ENCODE peak calls at places on chromosomes 6 and 20, in five cellular contexts. One of them, this sample, is unnamed.
A peak's percentile ranks its signal among the peaks of the same experiment; 100 is the strongest.

GRCh38 chr6:37569999-37570776 is 70.5 kb upstream of the CCDC167 start:
- DNase-seq in nephron progenitor cell: no peak
- DNase-seq in left ventricle myocardium inferior: no peak
- DNase-seq in ascending aorta: no peak
- DNase-seq in suprapubic skin: no peak
- DNase-seq in this sample: no peak

GRCh38 chr20:25100914-25101313 is 19.0 kb upstream of the VSX1 start:
- DNase-seq in nephron progenitor cell: no peak
- DNase-seq in left ventricle myocardium inferior: no peak
- DNase-seq in ascending aorta: no peak
- DNase-seq in suprapubic skin: no peak
- DNase-seq in this sample: no peak

GRCh38 chr6:19492631-19493030 is 344.5 kb upstream of the ID4 start:
- DNase-seq in nephron progenitor cell: no peak
- DNase-seq in left ventricle myocardium inferior: no peak
- DNase-seq in ascending aorta: no peak
- DNase-seq in suprapubic skin: no peak
- DNase-seq in this sample: no peak

GRCh38 chr6:166619912-166620311 is 7.1 kb downstream of the RPS6KA2 start:
- DNase-seq in nephron progenitor cell: no peak
- DNase-seq in left ventricle myocardium inferior: no peak
- DNase-seq in ascending aorta: peak; percentile 82
- DNase-seq in suprapubic skin: no peak
- DNase-seq in this sample: peak; percentile 83

GRCh38 chr6:26553264-26553738 is 15.1 kb downstream of the HMGN4 start:
- DNase-seq in nephron progenitor cell: peak; percentile 81
- DNase-seq in left ventricle myocardium inferior: peak; percentile 56
- DNase-seq in ascending aorta: peak; percentile 83
- DNase-seq in suprapubic skin: no peak
- DNase-seq in this sample: peak; percentile 89

GRCh38 chr6:31005249-31006020 is 4.8 kb upstream of the MUC22 start:
- DNase-seq in nephron progenitor cell: no peak
- DNase-seq in left ventricle myocardium inferior: peak; percentile 36
- DNase-seq in ascending aorta: no peak
- DNase-seq in suprapubic skin: peak; percentile 14
- DNase-seq in this sample: no peak

GRCh38 chr6:25404693-25405169 is 125.6 kb downstream of the CARMIL1 start:
- DNase-seq in nephron progenitor cell: no peak
- DNase-seq in left ventricle myocardium inferior: no peak
- DNase-seq in ascending aorta: no peak
- DNase-seq in suprapubic skin: no peak
- DNase-seq in this sample: no peak

GRCh38 chr6:157461000-157461915 is 80.3 kb downstream of the ZDHHC14 start:
- DNase-seq in nephron progenitor cell: no peak
- DNase-seq in left ventricle myocardium inferior: no peak
- DNase-seq in ascending aorta: no peak
- DNase-seq in suprapubic skin: no peak
- DNase-seq in this sample: no peak

GRCh38 chr6:51028271-51028670 is 209.6 kb downstream of the TFAP2B start:
- DNase-seq in nephron progenitor cell: no peak
- DNase-seq in left ventricle myocardium inferior: no peak
- DNase-seq in ascending aorta: no peak
- DNase-seq in suprapubic skin: no peak
- DNase-seq in this sample: no peak

GRCh38 chr6:159977242-159978214 is 8.6 kb downstream of the IGF2R start:
- DNase-seq in nephron progenitor cell: no peak
- DNase-seq in left ventricle myocardium inferior: peak; percentile 76
- DNase-seq in ascending aorta: no peak
- DNase-seq in suprapubic skin: peak; percentile 73
- DNase-seq in this sample: peak; percentile 51

GRCh38 chr6:134577998-134578397 is 260.1 kb upstream of the SGK1 start:
- DNase-seq in nephron progenitor cell: no peak
- DNase-seq in left ventricle myocardium inferior: no peak
- DNase-seq in ascending aorta: no peak
- DNase-seq in suprapubic skin: no peak
- DNase-seq in this sample: no peak

GRCh38 chr20:14709439-14709838 is 372.0 kb upstream of the FLRT3 start:
- DNase-seq in nephron progenitor cell: no peak
- DNase-seq in left ventricle myocardium inferior: no peak
- DNase-seq in ascending aorta: no peak
- DNase-seq in suprapubic skin: no peak
- DNase-seq in this sample: no peak

GRCh38 chr6:123997223-123997622 is 193.6 kb downstream of the NKAIN2 start:
- DNase-seq in nephron progenitor cell: no peak
- DNase-seq in left ventricle myocardium inferior: no peak
- DNase-seq in ascending aorta: no peak
- DNase-seq in suprapubic skin: no peak
- DNase-seq in this sample: no peak

GRCh38 chr20:45487231-45487635 is 17.7 kb downstream of the WFDC2 start:
- DNase-seq in nephron progenitor cell: peak; percentile 37
- DNase-seq in left ventricle myocardium inferior: no peak
- DNase-seq in ascending aorta: no peak
- DNase-seq in suprapubic skin: no peak
- DNase-seq in this sample: no peak

GRCh38 chr6:80223743-80224212 is 117.3 kb downstream of the BCKDHB start:
- DNase-seq in nephron progenitor cell: no peak
- DNase-seq in left ventricle myocardium inferior: no peak
- DNase-seq in ascending aorta: no peak
- DNase-seq in suprapubic skin: peak; percentile 73
- DNase-seq in this sample: no peak

GRCh38 chr20:31849306-31849930 is 4.0 kb upstream of the FOXS1 start:
- DNase-seq in nephron progenitor cell: no peak
- DNase-seq in left ventricle myocardium inferior: no peak
- DNase-seq in ascending aorta: no peak
- DNase-seq in suprapubic skin: no peak
- DNase-seq in this sample: no peak

GRCh38 chr20:7980332-7981046 is 39.1 kb downstream of the TMX4 start:
- DNase-seq in nephron progenitor cell: peak; percentile 7
- DNase-seq in left ventricle myocardium inferior: no peak
- DNase-seq in ascending aorta: no peak
- DNase-seq in suprapubic skin: no peak
- DNase-seq in this sample: no peak

GRCh38 chr6:13336553-13336952 is 8.2 kb upstream of the TBC1D7 start:
- DNase-seq in nephron progenitor cell: peak; percentile 91
- DNase-seq in left ventricle myocardium inferior: peak; percentile 86
- DNase-seq in ascending aorta: peak; percentile 80
- DNase-seq in suprapubic skin: peak; percentile 78
- DNase-seq in this sample: peak; percentile 92

GRCh38 chr6:29011276-29011734 is 6.2 kb upstream of the ZNF311 start:
- DNase-seq in nephron progenitor cell: peak; percentile 77
- DNase-seq in left ventricle myocardium inferior: no peak
- DNase-seq in ascending aorta: peak; percentile 67
- DNase-seq in suprapubic skin: no peak
- DNase-seq in this sample: no peak

GRCh38 chr20:48816282-48816860 is 11.4 kb downstream of the PREX1 start:
- DNase-seq in nephron progenitor cell: no peak
- DNase-seq in left ventricle myocardium inferior: no peak
- DNase-seq in ascending aorta: no peak
- DNase-seq in suprapubic skin: no peak
- DNase-seq in this sample: no peak

GRCh38 chr6:14932485-14933178 is 313.2 kb upstream of the JARID2 start:
- DNase-seq in nephron progenitor cell: no peak
- DNase-seq in left ventricle myocardium inferior: no peak
- DNase-seq in ascending aorta: no peak
- DNase-seq in suprapubic skin: no peak
- DNase-seq in this sample: no peak

GRCh38 chr6:939047-939363 is 246.1 kb upstream of the EXOC2 start:
- DNase-seq in nephron progenitor cell: no peak
- DNase-seq in left ventricle myocardium inferior: no peak
- DNase-seq in ascending aorta: no peak
- DNase-seq in suprapubic skin: no peak
- DNase-seq in this sample: no peak

GRCh38 chr20:38728911-38729642 is 4.8 kb downstream of the SLC32A1 start:
- DNase-seq in nephron progenitor cell: peak; percentile 61
- DNase-seq in left ventricle myocardium inferior: no peak
- DNase-seq in ascending aorta: no peak
- DNase-seq in suprapubic skin: no peak
- DNase-seq in this sample: no peak

GRCh38 chr20:15756401-15756800 is 816.8 kb downstream of the KIF16B start:
- DNase-seq in nephron progenitor cell: no peak
- DNase-seq in left ventricle myocardium inferior: no peak
- DNase-seq in ascending aorta: no peak
- DNase-seq in suprapubic skin: no peak
- DNase-seq in this sample: no peak

GRCh38 chr6:105769987-105770386 is 316.1 kb upstream of the PRDM1 start:
- DNase-seq in nephron progenitor cell: no peak
- DNase-seq in left ventricle myocardium inferior: no peak
- DNase-seq in ascending aorta: no peak
- DNase-seq in suprapubic skin: no peak
- DNase-seq in this sample: no peak

GRCh38 chr20:49583669-49584417 is 15.9 kb upstream of the PTGIS start:
- DNase-seq in nephron progenitor cell: no peak
- DNase-seq in left ventricle myocardium inferior: peak; percentile 85
- DNase-seq in ascending aorta: peak; percentile 92
- DNase-seq in suprapubic skin: no peak
- DNase-seq in this sample: no peak

GRCh38 chr6:1170793-1171192 is 141.1 kb upstream of the FOXQ1 start:
- DNase-seq in nephron progenitor cell: no peak
- DNase-seq in left ventricle myocardium inferior: no peak
- DNase-seq in ascending aorta: no peak
- DNase-seq in suprapubic skin: no peak
- DNase-seq in this sample: no peak

GRCh38 chr6:17311595-17312311 is 30.6 kb downstream of the RBM24 start:
- DNase-seq in nephron progenitor cell: peak; percentile 16
- DNase-seq in left ventricle myocardium inferior: peak; percentile 22
- DNase-seq in ascending aorta: no peak
- DNase-seq in suprapubic skin: no peak
- DNase-seq in this sample: no peak

GRCh38 chr20:48178607-48179006 is 393.3 kb upstream of the SULF2 start:
- DNase-seq in nephron progenitor cell: no peak
- DNase-seq in left ventricle myocardium inferior: no peak
- DNase-seq in ascending aorta: no peak
- DNase-seq in suprapubic skin: no peak
- DNase-seq in this sample: no peak

GRCh38 chr6:126909493-126909892 is 209.0 kb upstream of the RSPO3 start:
- DNase-seq in nephron progenitor cell: no peak
- DNase-seq in left ventricle myocardium inferior: no peak
- DNase-seq in ascending aorta: no peak
- DNase-seq in suprapubic skin: no peak
- DNase-seq in this sample: no peak

GRCh38 chr6:90610291-90610670 is 23.4 kb upstream of the MAP3K7 start:
- DNase-seq in nephron progenitor cell: peak; percentile 24
- DNase-seq in left ventricle myocardium inferior: no peak
- DNase-seq in ascending aorta: peak; percentile 47
- DNase-seq in suprapubic skin: no peak
- DNase-seq in this sample: no peak

GRCh38 chr6:141359953-141360352 is 772.8 kb upstream of the GJE1 start:
- DNase-seq in nephron progenitor cell: no peak
- DNase-seq in left ventricle myocardium inferior: no peak
- DNase-seq in ascending aorta: no peak
- DNase-seq in suprapubic skin: no peak
- DNase-seq in this sample: no peak

GRCh38 chr6:156379392-156379910 is 397.7 kb upstream of the ARID1B start:
- DNase-seq in nephron progenitor cell: no peak
- DNase-seq in left ventricle myocardium inferior: no peak
- DNase-seq in ascending aorta: no peak
- DNase-seq in suprapubic skin: no peak
- DNase-seq in this sample: no peak

GRCh38 chr6:156378853-156379252 is 398.3 kb upstream of the ARID1B start:
- DNase-seq in nephron progenitor cell: no peak
- DNase-seq in left ventricle myocardium inferior: no peak
- DNase-seq in ascending aorta: no peak
- DNase-seq in suprapubic skin: no peak
- DNase-seq in this sample: no peak

GRCh38 chr6:156383059-156383458 is 394.1 kb upstream of the ARID1B start:
- DNase-seq in nephron progenitor cell: no peak
- DNase-seq in left ventricle myocardium inferior: no peak
- DNase-seq in ascending aorta: no peak
- DNase-seq in suprapubic skin: no peak
- DNase-seq in this sample: no peak

DNA sequence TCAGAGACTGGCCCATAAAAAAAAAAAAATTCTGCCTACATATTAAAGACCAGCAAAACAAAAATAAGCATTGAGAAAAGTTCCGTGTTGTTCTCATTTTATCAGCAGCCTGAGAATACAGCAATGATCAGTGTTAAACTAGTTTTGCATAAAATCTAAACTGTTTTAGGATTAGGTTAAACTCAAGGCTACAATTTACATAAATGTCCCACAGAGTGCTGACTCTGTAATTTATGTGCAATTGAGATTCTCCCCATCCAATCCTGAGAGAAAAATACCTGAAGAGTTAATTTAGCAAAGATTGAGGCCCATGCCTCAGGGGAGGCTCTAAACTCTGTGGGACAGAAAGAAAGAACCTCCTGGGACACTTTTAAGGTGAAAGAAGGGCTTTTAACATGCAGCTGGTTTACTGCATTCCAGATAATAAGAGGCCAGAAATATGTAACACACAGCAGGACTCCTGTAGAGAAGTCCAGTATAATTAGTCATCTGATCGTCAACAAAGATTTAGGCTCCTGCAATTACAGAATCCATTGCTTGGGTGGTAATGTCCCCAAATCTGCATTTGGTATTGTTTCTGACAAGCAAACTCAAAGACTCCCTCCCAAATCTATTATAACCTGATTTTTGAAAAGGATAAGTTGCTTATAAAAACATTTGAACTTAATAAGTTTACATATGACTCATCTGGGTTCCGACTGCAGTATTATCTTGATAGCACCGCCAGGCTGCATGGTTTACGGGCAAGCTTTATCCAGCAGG is 397.1 kb upstream of the ARID1B start:
- DNase-seq in nephron progenitor cell: no peak
- DNase-seq in left ventricle myocardium inferior: no peak
- DNase-seq in ascending aorta: no peak
- DNase-seq in suprapubic skin: no peak
- DNase-seq in this sample: no peak
- TF ChIP-seq CTCF in nephron progenitor cell: no peak
- TF ChIP-seq CTCF in left ventricle myocardium inferior: no peak
- TF ChIP-seq CTCF in ascending aorta: no peak
- TF ChIP-seq CTCF in suprapubic skin: no peak
- TF ChIP-seq CTCF in this sample: peak; percentile 23

GRCh38 chr20:59051666-59052065 is 9.1 kb upstream of the PRELID3B start:
- DNase-seq in nephron progenitor cell: no peak
- DNase-seq in left ventricle myocardium inferior: no peak
- DNase-seq in ascending aorta: no peak
- DNase-seq in suprapubic skin: no peak
- DNase-seq in this sample: no peak

GRCh38 chr20:59050437-59050836 is 7.9 kb upstream of the PRELID3B start:
- DNase-seq in nephron progenitor cell: no peak
- DNase-seq in left ventricle myocardium inferior: no peak
- DNase-seq in ascending aorta: no peak
- DNase-seq in suprapubic skin: no peak
- DNase-seq in this sample: no peak

GRCh38 chr20:59055302-59055701 is 12.7 kb upstream of the PRELID3B start:
- DNase-seq in nephron progenitor cell: no peak
- DNase-seq in left ventricle myocardium inferior: no peak
- DNase-seq in ascending aorta: no peak
- DNase-seq in suprapubic skin: no peak
- DNase-seq in this sample: no peak
- TF ChIP-seq CTCF in nephron progenitor cell: no peak
- TF ChIP-seq CTCF in left ventricle myocardium inferior: peak; percentile 53
- TF ChIP-seq CTCF in ascending aorta: no peak
- TF ChIP-seq CTCF in suprapubic skin: no peak
- TF ChIP-seq CTCF in this sample: peak; percentile 36

GRCh38 chr6:2680264-2680908 is 70.3 kb downstream of the MYLK4 start:
- DNase-seq in nephron progenitor cell: no peak
- DNase-seq in left ventricle myocardium inferior: no peak
- DNase-seq in ascending aorta: no peak
- DNase-seq in suprapubic skin: no peak
- DNase-seq in this sample: peak; percentile 53
- TF ChIP-seq CTCF in nephron progenitor cell: no peak
- TF ChIP-seq CTCF in left ventricle myocardium inferior: no peak
- TF ChIP-seq CTCF in ascending aorta: no peak
- TF ChIP-seq CTCF in suprapubic skin: no peak
- TF ChIP-seq CTCF in this sample: no peak

GRCh38 chr20:44470327-44470726 is 5.3 kb upstream of the TTPAL start:
- DNase-seq in nephron progenitor cell: no peak
- DNase-seq in left ventricle myocardium inferior: no peak
- DNase-seq in ascending aorta: no peak
- DNase-seq in suprapubic skin: no peak
- DNase-seq in this sample: no peak
- TF ChIP-seq CTCF in nephron progenitor cell: no peak
- TF ChIP-seq CTCF in left ventricle myocardium inferior: no peak
- TF ChIP-seq CTCF in ascending aorta: no peak
- TF ChIP-seq CTCF in suprapubic skin: no peak
- TF ChIP-seq CTCF in this sample: no peak

This sample was measured in osteocyte.